ENCODE peak calls at places on chromosomes 16 and 17, in five cellular contexts. W, H, D, T and E are unnamed samples.
A peak's percentile ranks its signal among the peaks of the same experiment; 100 is the strongest.

GRCh38 chr17:80992948-80993624 is 1.4 kb downstream of the CHMP6 start:
- DNase-seq in D (no peak), H (no peak), T (no peak), W (no peak), E (no peak)

GRCh38 chr16:47903470-47903869 is 252.3 kb downstream of the ABCC12 start:
- DNase-seq in W (no peak), H (no peak), D (no peak), T (no peak), E (no peak)

GRCh38 chr16:56352351-56353053 is 72.8 kb downstream of the AMFR start:
- DNase-seq in T (no peak), H (peak; percentile 10), W (no peak), D (no peak), E (no peak)

GRCh38 chr16:4724661-4725270 is 9.3 kb downstream of the ANKS3 start:
- DNase-seq in D (no peak), T (no peak), H (no peak), W (no peak), E (no peak)

GRCh38 chr16:830871-831570 is 30.5 kb upstream of the GNG13 start:
- DNase-seq in H (no peak), T (no peak), W (no peak), D (no peak), E (no peak)

GRCh38 chr17:56319531-56319930 is 166.3 kb downstream of the ANKFN1 start:
- DNase-seq in T (no peak), D (peak; percentile 79), W (peak; percentile 84), H (no peak), E (peak; percentile 71)

GRCh38 chr17:3879181-3879580 is 13.7 kb downstream of the CAMKK1 start:
- DNase-seq in D (no peak), T (peak; percentile 78), H (no peak), W (peak; percentile 74), E (peak; percentile 68)

GRCh38 chr16:89019511-89019910 is 42.5 kb upstream of the CBFA2T3 start:
- DNase-seq in H (no peak), T (no peak), D (no peak), W (no peak), E (no peak)

GRCh38 chr16:4298761-4299522 is 16.9 kb upstream of the GLIS2 start:
- DNase-seq in H (no peak), W (peak; percentile 91), D (peak; percentile 92), T (peak; percentile 75), E (peak; percentile 84)

GRCh38 chr16:17408955-17409441 is 61.8 kb downstream of the XYLT1 start:
- DNase-seq in D (no peak), T (no peak), H (no peak), W (no peak), E (no peak)

GRCh38 chr17:42849451-42850157 is 1.4 kb upstream of the AOC3 start:
- DNase-seq in D (no peak), T (no peak), W (no peak), H (peak; percentile 49), E (no peak)
- H3K4me3 ChIP-seq in D (no peak overlapping the region), T (no peak overlapping the region), W (no peak overlapping the region), H (peak overlapping the region; percentile 27), E (no peak overlapping the region)

GRCh38 chr17:48952904-48953303 is 8.3 kb upstream of the SNF8 start:
- DNase-seq in H (no peak), T (no peak), W (no peak), D (no peak), E (no peak)

GRCh38 chr17:48951572-48951971 is 6.9 kb upstream of the SNF8 start:
- DNase-seq in W (no peak), T (no peak), H (no peak), D (no peak), E (no peak)

GRCh38 chr17:48954300-48954755 is 9.7 kb upstream of the SNF8 start:
- DNase-seq in W (peak; percentile 65), H (no peak), T (peak; percentile 59), D (peak; percentile 79), E (peak; percentile 86)
- TF ChIP-seq CTCF in W (peak; percentile 87), H (no peak), T (peak; percentile 68), D (peak; percentile 96), E (peak; percentile 95)

GRCh38 chr17:62819511-62820221 is 11.6 kb upstream of the MARCHF10 start:
- DNase-seq in D (peak; percentile 64), H (peak; percentile 74), W (peak; percentile 99), T (peak; percentile 69), E (peak; percentile 99)
- H3K4me3 ChIP-seq in D (no peak overlapping the region), H (no peak overlapping the region), W (peak overlapping the region; percentile 22), T (no peak overlapping the region), E (peak overlapping the region; percentile 19)

DNA sequence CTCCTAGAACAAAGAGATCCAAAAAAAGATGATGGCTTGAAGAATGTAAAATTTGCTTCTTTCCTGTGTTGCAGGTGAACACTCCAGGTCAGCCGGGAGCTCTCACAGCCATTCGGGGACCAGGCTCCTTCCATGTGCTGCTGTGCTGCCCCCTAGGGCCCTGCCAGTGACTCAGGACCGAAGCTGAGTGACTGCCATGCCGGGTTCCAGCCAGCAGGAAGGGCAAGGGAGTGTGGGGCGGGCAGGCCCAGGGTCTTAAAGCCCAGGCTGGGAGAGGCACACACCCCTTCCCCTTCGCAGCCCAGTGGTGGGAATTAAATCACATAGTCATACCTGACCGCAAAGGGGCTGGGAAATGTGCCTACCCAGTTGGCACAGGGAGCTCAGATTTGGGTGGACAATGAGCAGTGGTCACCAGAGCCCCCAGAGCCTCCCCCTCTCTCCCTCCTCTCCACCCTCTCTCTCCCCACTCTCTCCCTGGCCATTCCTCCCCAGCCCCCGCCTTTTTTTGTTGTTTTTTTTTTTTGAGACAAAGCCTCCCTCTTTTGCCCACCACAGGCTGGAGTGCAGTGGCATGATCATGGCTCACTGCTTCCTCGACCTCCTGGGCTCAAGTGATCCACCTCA is 11.5 kb downstream of the EPOP start:
- DNase-seq in H (no peak), T (peak; percentile 90), D (peak; percentile 98), W (peak; percentile 18), E (peak; percentile 58)
- TF ChIP-seq CTCF in H (peak; percentile 31), T (peak; percentile 98), D (peak; percentile 99), W (peak; percentile 56), E (peak; percentile 85)

GRCh38 chr17:12429125-12429524 is 236.6 kb upstream of the MYOCD start:
- DNase-seq in W (no peak), H (no peak), T (no peak), D (no peak), E (no peak)
- H3K4me3 ChIP-seq in W (no peak overlapping the region), H (no peak overlapping the region), T (no peak overlapping the region), D (no peak overlapping the region), E (no peak overlapping the region)

GRCh38 chr16:66741971-66742396 is 9.4 kb downstream of the DYNC1LI2 start:
- DNase-seq in W (peak; percentile 42), H (no peak), D (no peak), T (no peak), E (peak; percentile 75)
- TF ChIP-seq CTCF in W (no peak), H (no peak), D (no peak), T (no peak), E (no peak)

GRCh38 chr17:50060951-50061712 is 5.2 kb downstream of the ITGA3 start:
- DNase-seq in H (peak; percentile 85), D (no peak), W (peak; percentile 79), T (no peak), E (peak; percentile 62)

GRCh38 chr17:50057521-50057991 is 1.6 kb downstream of the ITGA3 start:
- DNase-seq in T (no peak), D (no peak), H (no peak), W (no peak), E (no peak)

GRCh38 chr17:50058296-50058945 is 2.5 kb downstream of the ITGA3 start:
- DNase-seq in W (no peak), H (no peak), D (no peak), T (no peak), E (no peak)

GRCh38 chr17:50059256-50059655 is 3.3 kb downstream of the ITGA3 start:
- DNase-seq in H (no peak), W (no peak), D (no peak), T (no peak), E (no peak)

GRCh38 chr17:50059759-50060273 is 3.9 kb downstream of the ITGA3 start:
- DNase-seq in T (no peak), D (no peak), W (peak; percentile 53), H (peak; percentile 75), E (peak; percentile 57)
- H3K4me3 ChIP-seq in T (no peak overlapping the region), D (no peak overlapping the region), W (no peak overlapping the region), H (peak overlapping the region; percentile 95), E (no peak overlapping the region)